ENCODE peak calls at places on chromosomes 13 and 19, in six cellular contexts. N is stimulated activated naive B cell treated with anti-CD40 and anti-IgM and Interleukin-4, amounts not matched to agents 10 μg/mL and 1 μg/mL and 100 μg/mL, for 72 hours; H is fibroblast of mammary gland; S is activated T-cell treated with anti-CD3 and anti-CD28 coated beads, Interleukin-2, amount 50 U/mL, for 1 hour; Z is SK-MEL-5; F is neural crest cell. U is an unnamed sample.

GRCh38 chr13:112968910-112969691 is at the start of gene MCF2L:
- DNase-seq in N (peak; percentile 32), H (peak; percentile 37), S (peak; percentile 76), Z (peak; percentile 43), F (peak; percentile 30), U (peak; percentile 46)

GRCh38 chr13:44758595-44759221 is 182.6 kb upstream of the TSC22D1 start:
- DNase-seq in N (no peak), H (peak; percentile 94), S (no peak), Z (no peak), F (no peak), U (peak; percentile 25)

GRCh38 chr19:19329199-19329598 is 8.6 kb downstream of the MAU2 start:
- DNase-seq in N (no peak), H (no peak), S (no peak), Z (no peak), F (no peak), U (no peak)

GRCh38 chr19:3725640-3726310 is 17.6 kb downstream of the TJP3 start:
- DNase-seq in N (no peak), H (no peak), S (no peak), Z (peak; percentile 9), F (no peak), U (no peak)

GRCh38 chr19:55336101-55336500 is 3.6 kb upstream of the KMT5C start:
- DNase-seq in N (no peak), H (no peak), S (no peak), Z (no peak), F (no peak), U (no peak)

GRCh38 chr19:53045536-53045935 is 996 bp downstream of the ERVV-2 start:
- DNase-seq in N (no peak), H (no peak), S (no peak), Z (no peak), F (no peak), U (no peak)

GRCh38 chr19:46390121-46390858 is 23.1 kb downstream of the CCDC8 start:
- DNase-seq in N (no peak), H (no peak), S (no peak), Z (no peak), F (no peak), U (no peak)

GRCh38 chr19:13610042-13610691 is 103.9 kb upstream of the CACNA1A start:
- DNase-seq in N (no peak), H (no peak), S (no peak), Z (no peak), F (no peak), U (no peak)

GRCh38 chr13:63435668-63436275 is 2020.1 kb upstream of the PCDH20 start:
- DNase-seq in N (no peak), H (peak; percentile 99), S (no peak), Z (peak; percentile 83), F (no peak), U (peak; percentile 20)

GRCh38 chr13:81488021-81488420 is 1147.1 kb upstream of the SPRY2 start:
- DNase-seq in N (no peak), H (no peak), S (no peak), Z (no peak), F (no peak), U (no peak)

GRCh38 chr13:29884671-29885424 is 34.4 kb upstream of the UBL3 start:
- DNase-seq in N (no peak), H (peak; percentile 16), S (no peak), Z (peak; percentile 100), F (peak; percentile 29), U (peak; percentile 90)

GRCh38 chr13:102172406-102172805 is 229.4 kb downstream of the FGF14 start:
- DNase-seq in N (no peak), H (no peak), S (no peak), Z (no peak), F (no peak), U (no peak)

GRCh38 chr13:31968473-31968872 is 63.1 kb upstream of the FRY start:
- DNase-seq in N (no peak), H (no peak), S (no peak), Z (no peak), F (no peak), U (no peak)

GRCh38 chr19:55384576-55385235 is 614 bp upstream of the TMEM238 start:
- DNase-seq in N (no peak), H (no peak), S (no peak), Z (no peak), F (no peak), U (no peak)